ENCODE peak calls at places on chromosomes 11 and 22, in ten cellular contexts. S, C, K, M, T, F, G, X, N and O are unnamed samples. For H3K36me3, the result is how much of the 10 kb centered on the place peaks cover.

GRCh38 chr11:125370561-125371389 is 125.3 kb downstream of the FEZ1 start:
- DNase-seq in S (no peak), C (no peak), K (no peak), M (peak), T (no peak), F (no peak), G (no peak), X (no peak), N (no peak), O (no peak)

GRCh38 chr11:14300661-14301304 is 58.2 kb downstream of the RRAS2 start:
- DNase-seq in S (peak), C (no peak), K (peak), M (no peak), T (peak), F (peak), G (peak), X (peak), N (no peak), O (peak)

GRCh38 chr22:46417769-46418168 is 82.3 kb downstream of the TRMU start:
- DNase-seq in S (no peak), C (peak), K (no peak), M (no peak), T (no peak), F (no peak), G (no peak), X (no peak), N (no peak), O (no peak)

GRCh38 chr11:35330924-35331323 is 88.4 kb downstream of the SLC1A2 start:
- DNase-seq in S (no peak), C (no peak), K (no peak), M (no peak), T (no peak), F (no peak), G (no peak), X (no peak), N (no peak), O (no peak)

GRCh38 chr11:122149232-122149631 is 33.2 kb upstream of the BLID start:
- DNase-seq in S (no peak), C (no peak), K (no peak), M (no peak), T (no peak), F (no peak), G (no peak), X (no peak), N (no peak), O (no peak)

GRCh38 chr22:19871023-19871844 is 16.6 kb upstream of the GNB1L start:
- DNase-seq in S (no peak), C (peak), K (no peak), M (peak), T (no peak), F (no peak), G (no peak), X (no peak), N (no peak), O (no peak)

GRCh38 chr22:11042116-11042515 is 4485.9 kb upstream of the OR11H1 start:
- DNase-seq in S (no peak), C (no peak), K (no peak), M (no peak), T (no peak), F (no peak), G (no peak), X (no peak), N (peak), O (peak)

GRCh38 chr11:76201056-76201455 is 5.2 kb downstream of the WNT11 start:
- DNase-seq in S (no peak), C (peak), K (no peak), M (peak), T (no peak), F (no peak), G (no peak), X (no peak), N (no peak), O (no peak)

GRCh38 chr11:123351375-123351774 is 78.7 kb upstream of the GRAMD1B start:
- DNase-seq in S (no peak), C (no peak), K (no peak), M (no peak), T (no peak), F (no peak), G (no peak), X (peak), N (no peak), O (peak)

GRCh38 chr11:65958774-65959420 is 2.6 kb upstream of the SART1 start:
- DNase-seq in S (no peak), C (no peak), K (no peak), M (peak), T (no peak), F (no peak), G (no peak), X (no peak), N (no peak), O (no peak)

GRCh38 chr11:122199661-122200060 is 83.6 kb upstream of the BLID start:
- DNase-seq in S (no peak), C (no peak), K (no peak), M (no peak), T (no peak), F (no peak), G (no peak), X (no peak), N (no peak), O (no peak)

DNA sequence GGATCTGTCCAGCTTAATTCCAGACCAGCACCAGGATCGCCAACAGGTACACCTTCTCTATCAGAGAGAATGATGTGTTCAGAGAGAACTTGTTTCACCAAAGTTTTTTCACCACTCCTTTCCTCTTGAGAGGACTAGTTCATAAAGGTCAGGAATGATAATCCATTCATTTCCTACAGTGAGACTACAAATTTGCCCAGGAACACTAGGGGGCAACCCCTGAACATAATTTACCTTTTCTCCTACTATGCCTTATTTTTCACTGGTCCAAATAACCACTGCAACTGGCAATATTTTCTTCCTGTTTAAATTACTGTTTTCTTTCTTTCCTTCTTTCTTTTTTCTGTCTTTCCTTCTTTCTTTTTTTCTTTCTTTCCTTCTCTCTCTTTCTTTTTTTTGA is 22.5 kb downstream of the CAVIN3 start:
- DNase-seq in S (no peak), C (no peak), K (no peak), M (no peak), T (no peak), F (no peak), G (no peak), X (peak), N (no peak), O (no peak)
- TF ChIP-seq CTCF in S (peak), C (peak), K (peak), M (no peak), T (no peak), F (peak), G (peak), X (peak), N (peak), O (peak)

GRCh38 chr22:37912171-37912570 is 6.1 kb downstream of the MICALL1 start:
- DNase-seq in S (no peak), C (no peak), K (no peak), M (no peak), T (no peak), F (no peak), G (no peak), X (no peak), N (no peak), O (no peak)
- H3K36me3 ChIP-seq in S (under half), C (under half), K (under half), M (half or more), T (under half), F (under half), G (under half), X (under half), N (half or more), O (under half)

GRCh38 chr22:41925783-41926460 is 684 bp downstream of the TNFRSF13C start:
- DNase-seq in S (no peak), C (peak), K (peak), M (peak), T (peak), F (peak), G (no peak), X (peak), N (no peak), O (peak)
- TF ChIP-seq CTCF in S (peak), C (peak), K (peak), M (peak), T (peak), F (peak), G (peak), X (peak), N (no peak), O (peak)

DNA sequence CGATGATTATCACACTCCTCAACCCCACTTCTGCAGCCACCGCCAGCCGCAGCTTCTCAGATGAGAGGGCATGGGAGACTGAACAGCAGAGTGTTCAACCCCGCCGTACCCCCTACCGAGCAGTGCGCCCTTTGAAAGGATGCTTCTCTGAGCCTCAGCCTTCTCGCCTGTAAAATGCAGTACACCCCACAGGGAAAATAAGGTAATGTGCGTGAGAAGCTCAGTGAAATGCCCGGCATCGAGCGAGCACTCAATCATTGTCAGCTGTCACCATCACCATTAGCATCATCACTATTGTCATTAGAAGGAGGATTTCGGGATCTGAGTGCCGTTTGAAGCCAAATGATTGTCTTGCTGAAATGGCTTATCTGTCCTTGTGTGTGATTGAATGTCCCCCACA is 13.6 kb downstream of the TRIM29 start:
- DNase-seq in S (no peak), C (no peak), K (no peak), M (no peak), T (no peak), F (no peak), G (no peak), X (no peak), N (no peak), O (no peak)
- H3K36me3 ChIP-seq in S (under half), C (under half), K (under half), M (under half), T (under half), F (under half), G (under half), X (under half), N (under half), O (under half)

DNA sequence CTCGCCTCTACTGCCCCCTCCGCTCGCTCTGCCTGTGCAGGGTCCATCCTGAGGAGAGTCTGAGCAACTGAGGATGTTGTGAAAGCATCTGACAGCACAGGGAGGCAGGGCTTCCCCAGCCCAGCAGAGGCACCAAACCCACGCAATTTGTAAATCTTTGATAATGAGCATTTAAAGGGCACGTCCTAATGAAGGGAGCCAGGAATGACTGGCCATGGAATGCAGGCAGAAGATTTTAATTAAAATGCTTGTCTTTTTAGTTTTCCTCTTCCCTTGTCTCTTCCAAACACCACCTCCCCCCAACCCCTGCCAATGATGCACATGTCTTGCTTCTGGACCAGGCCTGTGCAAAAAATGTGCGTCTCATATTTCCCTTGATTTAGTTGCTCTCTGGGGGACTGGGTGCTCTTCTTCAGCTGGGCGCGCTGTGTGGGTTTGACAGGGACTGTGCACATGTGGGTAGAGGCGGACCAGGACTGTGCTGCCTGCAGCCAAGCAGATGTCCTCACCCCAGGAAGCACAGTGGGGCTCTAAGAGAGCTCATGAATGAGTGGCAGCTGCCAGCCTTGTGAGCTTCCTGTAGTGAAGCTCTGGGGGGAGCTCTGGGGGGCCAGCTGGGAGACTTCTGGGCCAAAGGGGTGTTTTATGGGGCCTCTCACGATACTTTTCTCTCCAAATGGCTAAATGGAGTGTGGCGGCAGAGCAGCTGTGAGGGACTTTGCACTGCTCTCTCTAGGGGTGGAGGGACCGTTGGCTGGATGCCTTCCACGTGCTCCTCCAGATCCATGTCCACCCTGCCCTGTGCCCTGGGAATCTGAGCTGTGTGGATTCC is 273.5 kb downstream of the ST3GAL4 start:
- DNase-seq in S (no peak), C (no peak), K (peak), M (no peak), T (no peak), F (peak), G (no peak), X (no peak), N (no peak), O (no peak)
- TF ChIP-seq CTCF in S (no peak), C (no peak), K (peak), M (no peak), T (no peak), F (peak), G (no peak), X (no peak), N (no peak), O (no peak)

GRCh38 chr11:10807629-10808552 is 835 bp downstream of the EIF4G2 start:
- DNase-seq in S (peak), C (peak), K (peak), M (peak), T (peak), F (peak), G (peak), X (peak), N (peak), O (peak)
- H3K36me3 ChIP-seq in S (under half), C (under half), K (under half), M (under half), T (under half), F (under half), G (under half), X (under half), N (under half), O (under half)

GRCh38 chr11:77530879-77531278 is 57.0 kb upstream of the PAK1 start:
- DNase-seq in S (no peak), C (no peak), K (no peak), M (no peak), T (no peak), F (no peak), G (no peak), X (no peak), N (no peak), O (no peak)
- TF ChIP-seq CTCF in S (no peak), C (no peak), K (no peak), M (no peak), T (no peak), F (no peak), G (no peak), X (no peak), N (no peak), O (no peak)